ENCODE peak calls at places on chromosomes 16 and 17, in seven cellular contexts. P is lower lobe of right lung, V is MM.1S, H is stomach, O is dorsolateral prefrontal cortex, I is IMR-90, Z is aorta. B is an unnamed sample.

GRCh38 chr17:38893113-38893512 is 23.3 kb downstream of the LASP1 start:
- DNase-seq in Z (no peak), V (no peak), P (no peak), O (no peak), I (no peak), H (no peak), B (no peak)

GRCh38 chr16:59296002-59296401 is 561.9 kb upstream of the GOT2 start:
- DNase-seq in V (no peak), H (no peak), I (no peak), P (no peak), O (no peak), Z (no peak), B (no peak)

GRCh38 chr16:88727871-88728270 is 21.6 kb downstream of the CTU2 start:
- DNase-seq in V (no peak), I (no peak), Z (no peak), O (no peak), P (no peak), H (no peak), B (no peak)

GRCh38 chr17:83160443-83161297 is 81.3 kb downstream of the METRNL start:
- DNase-seq in V (no peak), O (no peak), I (no peak), H (no peak), Z (peak), P (no peak), B (no peak)

GRCh38 chr16:50549561-50549915 is 1.3 kb downstream of the NKD1 start:
- DNase-seq in V (no peak), I (no peak), Z (no peak), H (no peak), P (no peak), O (no peak), B (no peak)

GRCh38 chr17:17815062-17815406 is 21.8 kb downstream of the SREBF1 start:
- DNase-seq in V (no peak), O (no peak), I (no peak), H (no peak), P (no peak), Z (no peak), B (no peak)

GRCh38 chr16:77344306-77344705 is 90.5 kb downstream of the ADAMTS18 start:
- DNase-seq in H (no peak), P (no peak), V (no peak), Z (no peak), I (no peak), O (no peak), B (no peak)

GRCh38 chr16:18783430-18784341 is 6.4 kb downstream of the RPS15A start:
- DNase-seq in V (no peak), I (no peak), P (no peak), O (no peak), H (no peak), Z (no peak), B (no peak)

GRCh38 chr17:18362509-18363020 is 785 bp downstream of the SHMT1 start:
- DNase-seq in H (peak), Z (no peak), O (peak), V (peak), I (no peak), P (peak), B (peak)

GRCh38 chr17:45035848-45036247 is 15.6 kb downstream of the DCAKD start:
- DNase-seq in P (no peak), I (no peak), Z (no peak), V (no peak), O (no peak), H (no peak), B (no peak)

GRCh38 chr17:59647288-59647687 is 27.6 kb downstream of the CLTC start:
- DNase-seq in I (no peak), V (no peak), O (no peak), Z (no peak), P (no peak), H (no peak), B (no peak)

GRCh38 chr17:40326014-40326831 is 17.2 kb downstream of the RARA start:
- DNase-seq in O (no peak), H (no peak), V (peak), I (no peak), Z (peak), P (peak), B (no peak)

GRCh38 chr16:57618306-57619132 is 9.9 kb upstream of the ADGRG1 start:
- DNase-seq in H (peak), Z (peak), P (peak), V (no peak), I (peak), O (no peak), B (peak)

GRCh38 chr17:59899099-59899498 is 6.2 kb downstream of the RPS6KB1 start:
- DNase-seq in P (no peak), Z (no peak), V (no peak), O (no peak), I (no peak), H (no peak), B (peak)

GRCh38 chr16:23016372-23016771 is 132.9 kb downstream of the USP31 start:
- DNase-seq in I (no peak), O (no peak), Z (no peak), V (no peak), P (no peak), H (no peak), B (no peak)

DNA sequence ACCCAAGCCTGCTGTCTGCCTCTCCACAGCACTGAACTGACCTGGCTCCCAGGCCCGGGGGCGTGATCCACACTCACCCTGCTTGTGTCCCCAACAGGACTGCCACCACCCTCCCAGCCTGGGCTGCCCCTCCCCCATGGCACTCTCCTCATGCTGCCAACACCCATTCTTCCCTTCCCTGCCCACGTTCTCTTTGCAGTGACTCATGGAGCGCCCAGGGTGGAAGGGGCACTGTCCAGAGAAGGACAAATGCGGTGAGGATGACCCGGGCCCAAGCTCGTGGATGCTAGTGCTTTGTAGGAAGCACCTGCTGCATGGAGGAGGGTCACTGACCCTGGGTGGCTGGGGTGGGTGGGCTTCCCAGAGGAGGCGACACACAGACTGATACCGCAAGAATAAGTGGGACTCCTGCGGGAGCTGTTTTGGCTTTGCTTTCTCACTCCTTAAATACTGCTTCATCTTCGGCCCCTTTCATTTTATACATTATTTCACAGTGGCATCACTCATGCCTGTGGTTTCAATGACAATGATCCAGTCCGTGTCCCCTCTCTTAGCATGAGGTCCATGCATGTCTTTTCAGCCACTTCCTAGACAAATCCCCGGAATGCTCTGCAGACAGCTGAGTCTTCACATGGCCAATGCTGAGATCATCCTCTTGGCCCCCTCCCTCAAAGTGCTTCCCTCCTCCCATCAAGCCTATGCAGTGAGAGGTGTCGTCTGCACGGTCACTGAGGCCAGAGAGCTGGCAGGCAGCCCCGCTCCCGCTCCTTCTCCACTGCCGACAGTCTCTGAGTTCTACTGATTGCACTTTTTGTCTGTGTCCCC is 17.6 kb downstream of the CDK5R1 start:
- DNase-seq in I (no peak), H (no peak), O (no peak), Z (no peak), P (peak), V (no peak), B (peak)
- H3K27ac ChIP-seq in I (no peak), H (peak), O (no peak), Z (no peak), P (peak), V (peak), B (no peak)

GRCh38 chr16:80932725-80933124 is 74.0 kb downstream of the CMC2 start:
- DNase-seq in O (peak), Z (peak), P (peak), I (peak), V (no peak), H (peak), B (peak)
- H3K4me3 ChIP-seq in O (peak), Z (peak), P (peak), I (peak), V (no peak), H (peak), B (peak)

DNA sequence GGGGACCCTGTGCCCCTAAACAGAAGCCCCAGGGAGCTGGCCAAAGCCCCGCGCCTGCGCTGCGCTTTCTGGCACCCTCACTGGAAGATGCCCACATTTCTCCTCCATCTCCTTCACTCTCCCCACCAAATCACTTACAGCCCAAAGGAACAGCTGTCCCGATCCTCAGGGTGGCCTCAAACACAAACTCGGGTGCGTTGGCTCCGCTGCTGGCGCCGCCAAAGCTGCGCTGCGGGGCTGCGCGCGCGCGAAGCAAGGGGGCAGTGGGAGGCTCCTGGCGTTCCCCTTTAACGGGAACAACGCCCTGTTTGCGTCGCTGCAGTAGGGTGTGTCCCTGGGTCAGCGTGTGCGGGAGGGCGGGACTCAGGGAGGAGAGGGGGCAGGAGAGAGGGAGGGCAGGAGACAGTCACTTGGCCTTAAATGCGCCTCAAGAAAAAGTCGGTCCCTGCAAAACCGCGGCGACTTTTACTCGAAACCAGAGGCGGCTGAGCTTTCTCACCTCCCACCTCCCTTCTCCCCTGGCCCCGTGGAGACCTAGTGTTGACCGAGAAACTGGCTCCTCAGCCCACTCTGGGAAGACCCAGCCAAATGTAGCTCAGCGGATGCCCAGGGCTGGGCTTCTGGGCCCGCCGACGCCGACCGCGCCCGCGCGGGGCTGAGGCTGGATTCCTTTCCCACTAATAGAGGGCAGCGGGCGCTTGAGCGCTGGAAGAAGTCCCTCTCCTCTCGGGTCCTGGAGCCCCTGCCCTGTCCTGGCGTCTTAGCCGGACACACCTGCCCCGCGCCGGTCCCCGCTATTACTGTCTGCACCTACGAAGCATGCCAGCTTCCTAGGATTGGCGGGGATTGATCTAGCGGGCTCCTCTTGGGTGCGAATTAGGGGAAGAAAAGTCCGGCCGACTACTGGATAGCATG is 2.6 kb downstream of the PMP22 start:
- DNase-seq in V (no peak), H (peak), I (peak), Z (peak), P (peak), O (peak), B (peak)
- H3K27ac ChIP-seq in V (no peak), H (peak), I (peak), Z (peak), P (peak), O (peak), B (peak)

GRCh38 chr17:58487589-58488427 is at the start of gene HSF5:
- DNase-seq in H (peak), P (peak), Z (peak), I (no peak), O (no peak), V (no peak), B (no peak)
- H3K4me3 ChIP-seq in H (peak), P (peak), Z (no peak), I (no peak), O (no peak), V (no peak), B (no peak)

GRCh38 chr17:81119223-81120148 is 45.8 kb upstream of the PVALEF start:
- DNase-seq in O (peak), V (peak), Z (peak), I (peak), P (peak), H (peak), B (peak)
- H3K27ac ChIP-seq in O (peak), V (no peak), Z (no peak), I (no peak), P (peak), H (peak), B (no peak)

DNA sequence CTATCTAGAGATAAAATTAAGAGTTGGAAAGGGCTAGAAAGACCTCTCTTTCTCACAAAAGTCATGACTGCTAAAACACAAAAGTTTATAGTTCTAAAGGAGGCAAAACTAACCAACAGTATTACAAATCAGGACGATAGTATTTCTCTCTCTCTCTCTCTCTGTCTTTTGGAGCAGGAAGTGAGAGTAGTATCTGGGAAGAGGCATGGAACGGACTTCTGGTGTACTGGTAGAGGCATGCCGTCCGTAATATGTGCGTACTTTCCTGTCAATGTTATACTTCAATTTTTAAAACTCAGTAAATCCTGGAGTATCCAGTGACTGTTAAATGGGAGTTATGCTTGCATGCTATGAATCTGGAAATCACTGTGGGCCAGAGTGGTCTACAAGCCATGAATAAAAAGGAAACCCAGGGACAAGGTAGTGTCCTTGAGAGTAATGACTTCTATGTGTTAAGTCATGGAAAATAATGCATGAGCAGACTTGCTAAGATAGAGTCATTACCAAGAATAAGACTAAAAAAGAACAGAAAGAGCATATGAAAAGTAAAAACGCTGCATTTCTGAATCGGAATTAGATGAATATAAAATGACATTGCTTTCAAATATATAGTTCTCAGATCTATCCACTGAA is 49.8 kb upstream of the ANKFY1 start:
- DNase-seq in Z (no peak), O (no peak), P (no peak), H (no peak), I (no peak), V (no peak), B (no peak)
- H3K4me3 ChIP-seq in Z (no peak), O (peak), P (peak), H (no peak), I (no peak), V (no peak), B (no peak)

GRCh38 chr17:3928394-3928793 is 12.1 kb upstream of the P2RX1 start:
- DNase-seq in H (no peak), P (no peak), O (no peak), V (no peak), I (no peak), Z (peak), B (no peak)

GRCh38 chr17:3929181-3929580 is 12.9 kb upstream of the P2RX1 start:
- DNase-seq in P (no peak), O (no peak), V (no peak), I (no peak), Z (no peak), H (no peak), B (no peak)

GRCh38 chr17:3927628-3928010 is 11.4 kb upstream of the P2RX1 start:
- DNase-seq in H (no peak), I (no peak), Z (no peak), P (no peak), O (no peak), V (no peak), B (no peak)

GRCh38 chr17:3925684-3926537 is 9.6 kb upstream of the P2RX1 start:
- DNase-seq in P (no peak), Z (no peak), H (no peak), I (no peak), V (no peak), O (no peak), B (no peak)

DNA sequence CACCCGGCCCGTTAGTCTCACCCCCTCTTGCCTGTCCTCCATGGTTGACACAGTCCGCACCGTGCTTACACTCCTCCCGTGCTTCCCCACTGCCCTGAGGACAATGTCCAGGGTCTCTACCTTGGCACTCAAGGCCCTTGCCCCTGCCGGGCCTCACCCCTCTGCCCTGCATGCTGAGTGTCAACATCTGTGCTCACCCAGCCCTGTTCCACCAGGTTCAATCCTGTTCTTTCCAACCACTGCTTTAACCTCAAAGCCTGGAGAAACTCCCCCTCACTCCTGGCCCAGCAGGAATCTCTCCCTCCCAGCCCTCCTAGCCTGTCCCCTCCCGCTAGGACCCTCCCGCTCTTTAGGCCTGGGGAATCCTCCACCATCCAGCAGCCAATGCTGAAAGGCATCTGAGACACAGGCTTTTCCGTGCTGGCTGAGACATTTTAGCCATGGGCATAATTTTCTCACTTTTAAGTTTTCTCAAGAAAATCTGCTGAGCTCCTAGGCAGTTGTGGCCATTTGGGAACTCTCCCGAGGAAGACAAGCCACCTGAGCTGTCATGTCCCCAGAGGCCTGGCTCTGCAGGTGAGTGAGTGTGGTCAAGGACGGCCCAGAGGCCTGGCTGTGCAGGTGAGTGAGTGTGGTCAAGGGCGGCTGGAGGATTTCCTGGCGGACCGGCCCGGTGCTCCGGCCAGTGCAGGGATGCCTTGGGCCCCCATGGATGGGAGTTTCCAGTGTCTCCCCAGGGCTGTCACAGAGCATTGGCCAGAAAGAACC is 10.8 kb upstream of the P2RX1 start:
- DNase-seq in I (no peak), Z (no peak), V (no peak), P (no peak), H (no peak), O (no peak), B (no peak)
- H3K27ac ChIP-seq in I (no peak), Z (no peak), V (no peak), P (no peak), H (no peak), O (no peak), B (no peak)

GRCh38 chr16:79278506-79278905 is 322.0 kb downstream of the MAF start:
- DNase-seq in P (no peak), Z (no peak), H (no peak), I (no peak), V (peak), O (no peak), B (no peak)
- H3K4me3 ChIP-seq in P (no peak), Z (no peak), H (no peak), I (no peak), V (no peak), O (no peak), B (no peak)

GRCh38 chr16:21301168-21301894 is 23.2 kb upstream of the CRYM start:
- DNase-seq in P (peak), O (peak), V (peak), I (peak), Z (peak), H (peak), B (peak)
- H3K27ac ChIP-seq in P (peak), O (peak), V (no peak), I (peak), Z (peak), H (peak), B (peak)

DNA sequence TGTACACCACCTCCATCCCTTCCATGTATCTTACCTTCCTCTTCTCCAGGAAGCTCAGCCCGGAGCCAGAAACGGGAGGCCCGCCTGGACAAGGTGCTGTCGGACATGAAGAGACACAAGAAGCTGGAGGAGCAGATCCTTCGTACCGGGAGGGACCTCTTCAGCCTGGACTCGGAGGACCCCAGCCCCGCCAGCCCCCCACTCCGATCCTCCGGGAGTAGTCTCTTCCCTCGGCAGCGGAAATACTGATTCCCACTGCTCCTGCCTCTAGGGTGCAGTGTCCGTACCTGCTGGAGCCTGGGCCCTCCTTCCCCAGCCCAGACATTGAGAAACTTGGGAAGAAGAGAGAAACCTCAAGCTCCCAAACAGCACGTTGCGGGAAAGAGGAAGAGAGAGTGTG is 756 bp upstream of the MVP start:
- DNase-seq in O (no peak), P (no peak), I (no peak), Z (no peak), V (no peak), H (no peak), B (no peak)
- H3K4me3 ChIP-seq in O (peak), P (peak), I (no peak), Z (no peak), V (peak), H (peak), B (no peak)